ENCODE peak calls at places on chromosome 4, in eight cellular contexts. One of them, this sample, is unnamed.

GRCh38 chr4:7150083-7150635 is 42.2 kb upstream of the SORCS2 start:
- DNase-seq in iris pigment epithelial cell: no peak
- DNase-seq in stimulated activated CD4-positive, alpha-beta T cell treated with anti-CD3 and anti-CD28 coated beads, Interleukin-12 subunit alpha, Interleukin-12 subunit beta, amount 100 ng/mL, for 24 hours: no peak
- DNase-seq in NCI-H69: no peak
- DNase-seq in activated effector memory CD4-positive, alpha-beta T cell treated with Interleukin-2 at 50 U/mL for 16 hours: no peak
- DNase-seq in nephron progenitor cell: no peak
- DNase-seq in activated CD4-positive, alpha-beta T cell treated with anti-CD3 and anti-CD28 coated beads, Interleukin-2, amount 50 U/mL, for 1 hour: no peak
- DNase-seq in effector CD8-positive, alpha-beta T cell: no peak
- DNase-seq in this sample: no peak

GRCh38 chr4:15893967-15894366 is 44.6 kb downstream of the FGFBP1 start:
- DNase-seq in iris pigment epithelial cell: peak; percentile 99
- DNase-seq in stimulated activated CD4-positive, alpha-beta T cell treated with anti-CD3 and anti-CD28 coated beads, Interleukin-12 subunit alpha, Interleukin-12 subunit beta, amount 100 ng/mL, for 24 hours: no peak
- DNase-seq in NCI-H69: no peak
- DNase-seq in activated effector memory CD4-positive, alpha-beta T cell treated with Interleukin-2 at 50 U/mL for 16 hours: no peak
- DNase-seq in nephron progenitor cell: no peak
- DNase-seq in activated CD4-positive, alpha-beta T cell treated with anti-CD3 and anti-CD28 coated beads, Interleukin-2, amount 50 U/mL, for 1 hour: no peak
- DNase-seq in effector CD8-positive, alpha-beta T cell: no peak
- DNase-seq in this sample: peak; percentile 97

GRCh38 chr4:13441506-13441905 is 42.6 kb downstream of the RAB28 start:
- DNase-seq in iris pigment epithelial cell: no peak
- DNase-seq in stimulated activated CD4-positive, alpha-beta T cell treated with anti-CD3 and anti-CD28 coated beads, Interleukin-12 subunit alpha, Interleukin-12 subunit beta, amount 100 ng/mL, for 24 hours: no peak
- DNase-seq in NCI-H69: peak; percentile 83
- DNase-seq in activated effector memory CD4-positive, alpha-beta T cell treated with Interleukin-2 at 50 U/mL for 16 hours: no peak
- DNase-seq in nephron progenitor cell: no peak
- DNase-seq in activated CD4-positive, alpha-beta T cell treated with anti-CD3 and anti-CD28 coated beads, Interleukin-2, amount 50 U/mL, for 1 hour: no peak
- DNase-seq in effector CD8-positive, alpha-beta T cell: no peak
- DNase-seq in this sample: no peak

GRCh38 chr4:8615921-8616787 is 23.6 kb downstream of the CPZ start:
- DNase-seq in iris pigment epithelial cell: no peak
- DNase-seq in stimulated activated CD4-positive, alpha-beta T cell treated with anti-CD3 and anti-CD28 coated beads, Interleukin-12 subunit alpha, Interleukin-12 subunit beta, amount 100 ng/mL, for 24 hours: no peak
- DNase-seq in NCI-H69: no peak
- DNase-seq in activated effector memory CD4-positive, alpha-beta T cell treated with Interleukin-2 at 50 U/mL for 16 hours: no peak
- DNase-seq in nephron progenitor cell: no peak
- DNase-seq in activated CD4-positive, alpha-beta T cell treated with anti-CD3 and anti-CD28 coated beads, Interleukin-2, amount 50 U/mL, for 1 hour: no peak
- DNase-seq in effector CD8-positive, alpha-beta T cell: no peak
- DNase-seq in this sample: no peak

GRCh38 chr4:40515398-40516293 is 114.0 kb downstream of the RBM47 start:
- DNase-seq in iris pigment epithelial cell: no peak
- DNase-seq in stimulated activated CD4-positive, alpha-beta T cell treated with anti-CD3 and anti-CD28 coated beads, Interleukin-12 subunit alpha, Interleukin-12 subunit beta, amount 100 ng/mL, for 24 hours: no peak
- DNase-seq in NCI-H69: no peak
- DNase-seq in activated effector memory CD4-positive, alpha-beta T cell treated with Interleukin-2 at 50 U/mL for 16 hours: no peak
- DNase-seq in nephron progenitor cell: peak; percentile 16
- DNase-seq in activated CD4-positive, alpha-beta T cell treated with anti-CD3 and anti-CD28 coated beads, Interleukin-2, amount 50 U/mL, for 1 hour: no peak
- DNase-seq in effector CD8-positive, alpha-beta T cell: no peak
- DNase-seq in this sample: peak; percentile 87

GRCh38 chr4:168877779-168878491 is 132.1 kb downstream of the CBR4 start:
- DNase-seq in iris pigment epithelial cell: no peak
- DNase-seq in stimulated activated CD4-positive, alpha-beta T cell treated with anti-CD3 and anti-CD28 coated beads, Interleukin-12 subunit alpha, Interleukin-12 subunit beta, amount 100 ng/mL, for 24 hours: no peak
- DNase-seq in NCI-H69: no peak
- DNase-seq in activated effector memory CD4-positive, alpha-beta T cell treated with Interleukin-2 at 50 U/mL for 16 hours: no peak
- DNase-seq in nephron progenitor cell: peak; percentile 77
- DNase-seq in activated CD4-positive, alpha-beta T cell treated with anti-CD3 and anti-CD28 coated beads, Interleukin-2, amount 50 U/mL, for 1 hour: no peak
- DNase-seq in effector CD8-positive, alpha-beta T cell: no peak
- DNase-seq in this sample: no peak

GRCh38 chr4:97759785-97760184 is 383.5 kb downstream of the STPG2 start:
- DNase-seq in iris pigment epithelial cell: no peak
- DNase-seq in stimulated activated CD4-positive, alpha-beta T cell treated with anti-CD3 and anti-CD28 coated beads, Interleukin-12 subunit alpha, Interleukin-12 subunit beta, amount 100 ng/mL, for 24 hours: no peak
- DNase-seq in NCI-H69: no peak
- DNase-seq in activated effector memory CD4-positive, alpha-beta T cell treated with Interleukin-2 at 50 U/mL for 16 hours: no peak
- DNase-seq in nephron progenitor cell: no peak
- DNase-seq in activated CD4-positive, alpha-beta T cell treated with anti-CD3 and anti-CD28 coated beads, Interleukin-2, amount 50 U/mL, for 1 hour: no peak
- DNase-seq in effector CD8-positive, alpha-beta T cell: no peak
- DNase-seq in this sample: no peak

GRCh38 chr4:119197772-119198212 is 14.7 kb upstream of the USP53 start:
- DNase-seq in iris pigment epithelial cell: no peak
- DNase-seq in stimulated activated CD4-positive, alpha-beta T cell treated with anti-CD3 and anti-CD28 coated beads, Interleukin-12 subunit alpha, Interleukin-12 subunit beta, amount 100 ng/mL, for 24 hours: no peak
- DNase-seq in NCI-H69: no peak
- DNase-seq in activated effector memory CD4-positive, alpha-beta T cell treated with Interleukin-2 at 50 U/mL for 16 hours: no peak
- DNase-seq in nephron progenitor cell: no peak
- DNase-seq in activated CD4-positive, alpha-beta T cell treated with anti-CD3 and anti-CD28 coated beads, Interleukin-2, amount 50 U/mL, for 1 hour: no peak
- DNase-seq in effector CD8-positive, alpha-beta T cell: no peak
- DNase-seq in this sample: no peak

GRCh38 chr4:44522761-44523445 is 74.3 kb upstream of the KCTD8 start:
- DNase-seq in iris pigment epithelial cell: no peak
- DNase-seq in stimulated activated CD4-positive, alpha-beta T cell treated with anti-CD3 and anti-CD28 coated beads, Interleukin-12 subunit alpha, Interleukin-12 subunit beta, amount 100 ng/mL, for 24 hours: no peak
- DNase-seq in NCI-H69: no peak
- DNase-seq in activated effector memory CD4-positive, alpha-beta T cell treated with Interleukin-2 at 50 U/mL for 16 hours: no peak
- DNase-seq in nephron progenitor cell: no peak
- DNase-seq in activated CD4-positive, alpha-beta T cell treated with anti-CD3 and anti-CD28 coated beads, Interleukin-2, amount 50 U/mL, for 1 hour: no peak
- DNase-seq in effector CD8-positive, alpha-beta T cell: no peak
- DNase-seq in this sample: peak; percentile 33

GRCh38 chr4:183182873-183183725 is 84.0 kb downstream of the WWC2 start:
- DNase-seq in iris pigment epithelial cell: peak; percentile 97
- DNase-seq in stimulated activated CD4-positive, alpha-beta T cell treated with anti-CD3 and anti-CD28 coated beads, Interleukin-12 subunit alpha, Interleukin-12 subunit beta, amount 100 ng/mL, for 24 hours: no peak
- DNase-seq in NCI-H69: peak; percentile 95
- DNase-seq in activated effector memory CD4-positive, alpha-beta T cell treated with Interleukin-2 at 50 U/mL for 16 hours: peak; percentile 18
- DNase-seq in nephron progenitor cell: peak; percentile 23
- DNase-seq in activated CD4-positive, alpha-beta T cell treated with anti-CD3 and anti-CD28 coated beads, Interleukin-2, amount 50 U/mL, for 1 hour: peak; percentile 8
- DNase-seq in effector CD8-positive, alpha-beta T cell: no peak
- DNase-seq in this sample: peak; percentile 88

GRCh38 chr4:23023121-23023520 is 330.4 kb downstream of the GBA3 start:
- DNase-seq in iris pigment epithelial cell: no peak
- DNase-seq in stimulated activated CD4-positive, alpha-beta T cell treated with anti-CD3 and anti-CD28 coated beads, Interleukin-12 subunit alpha, Interleukin-12 subunit beta, amount 100 ng/mL, for 24 hours: no peak
- DNase-seq in NCI-H69: peak; percentile 37
- DNase-seq in activated effector memory CD4-positive, alpha-beta T cell treated with Interleukin-2 at 50 U/mL for 16 hours: no peak
- DNase-seq in nephron progenitor cell: no peak
- DNase-seq in activated CD4-positive, alpha-beta T cell treated with anti-CD3 and anti-CD28 coated beads, Interleukin-2, amount 50 U/mL, for 1 hour: no peak
- DNase-seq in effector CD8-positive, alpha-beta T cell: no peak
- DNase-seq in this sample: no peak

GRCh38 chr4:19319607-19320006 is 932.1 kb upstream of the SLIT2 start:
- DNase-seq in iris pigment epithelial cell: no peak
- DNase-seq in stimulated activated CD4-positive, alpha-beta T cell treated with anti-CD3 and anti-CD28 coated beads, Interleukin-12 subunit alpha, Interleukin-12 subunit beta, amount 100 ng/mL, for 24 hours: no peak
- DNase-seq in NCI-H69: peak; percentile 91
- DNase-seq in activated effector memory CD4-positive, alpha-beta T cell treated with Interleukin-2 at 50 U/mL for 16 hours: no peak
- DNase-seq in nephron progenitor cell: no peak
- DNase-seq in activated CD4-positive, alpha-beta T cell treated with anti-CD3 and anti-CD28 coated beads, Interleukin-2, amount 50 U/mL, for 1 hour: no peak
- DNase-seq in effector CD8-positive, alpha-beta T cell: no peak
- DNase-seq in this sample: no peak

GRCh38 chr4:133865606-133866327 is 335.8 kb downstream of the PABPC4L start:
- DNase-seq in iris pigment epithelial cell: peak; percentile 99
- DNase-seq in stimulated activated CD4-positive, alpha-beta T cell treated with anti-CD3 and anti-CD28 coated beads, Interleukin-12 subunit alpha, Interleukin-12 subunit beta, amount 100 ng/mL, for 24 hours: no peak
- DNase-seq in NCI-H69: peak; percentile 54
- DNase-seq in activated effector memory CD4-positive, alpha-beta T cell treated with Interleukin-2 at 50 U/mL for 16 hours: no peak
- DNase-seq in nephron progenitor cell: no peak
- DNase-seq in activated CD4-positive, alpha-beta T cell treated with anti-CD3 and anti-CD28 coated beads, Interleukin-2, amount 50 U/mL, for 1 hour: no peak
- DNase-seq in effector CD8-positive, alpha-beta T cell: no peak
- DNase-seq in this sample: peak; percentile 96

GRCh38 chr4:8340721-8341680 is 71.4 kb downstream of the HTRA3 start:
- DNase-seq in iris pigment epithelial cell: no peak
- DNase-seq in stimulated activated CD4-positive, alpha-beta T cell treated with anti-CD3 and anti-CD28 coated beads, Interleukin-12 subunit alpha, Interleukin-12 subunit beta, amount 100 ng/mL, for 24 hours: no peak
- DNase-seq in NCI-H69: no peak
- DNase-seq in activated effector memory CD4-positive, alpha-beta T cell treated with Interleukin-2 at 50 U/mL for 16 hours: no peak
- DNase-seq in nephron progenitor cell: no peak
- DNase-seq in activated CD4-positive, alpha-beta T cell treated with anti-CD3 and anti-CD28 coated beads, Interleukin-2, amount 50 U/mL, for 1 hour: no peak
- DNase-seq in effector CD8-positive, alpha-beta T cell: no peak
- DNase-seq in this sample: no peak

GRCh38 chr4:27861381-27861787 is 1000.7 kb downstream of the STIM2 start:
- DNase-seq in iris pigment epithelial cell: peak; percentile 63
- DNase-seq in stimulated activated CD4-positive, alpha-beta T cell treated with anti-CD3 and anti-CD28 coated beads, Interleukin-12 subunit alpha, Interleukin-12 subunit beta, amount 100 ng/mL, for 24 hours: no peak
- DNase-seq in NCI-H69: peak; percentile 64
- DNase-seq in activated effector memory CD4-positive, alpha-beta T cell treated with Interleukin-2 at 50 U/mL for 16 hours: no peak
- DNase-seq in nephron progenitor cell: peak; percentile 31
- DNase-seq in activated CD4-positive, alpha-beta T cell treated with anti-CD3 and anti-CD28 coated beads, Interleukin-2, amount 50 U/mL, for 1 hour: no peak
- DNase-seq in effector CD8-positive, alpha-beta T cell: no peak
- DNase-seq in this sample: peak; percentile 53

GRCh38 chr4:121464854-121465253 is 84.0 kb upstream of the QRFPR start:
- DNase-seq in iris pigment epithelial cell: no peak
- DNase-seq in stimulated activated CD4-positive, alpha-beta T cell treated with anti-CD3 and anti-CD28 coated beads, Interleukin-12 subunit alpha, Interleukin-12 subunit beta, amount 100 ng/mL, for 24 hours: no peak
- DNase-seq in NCI-H69: no peak
- DNase-seq in activated effector memory CD4-positive, alpha-beta T cell treated with Interleukin-2 at 50 U/mL for 16 hours: no peak
- DNase-seq in nephron progenitor cell: no peak
- DNase-seq in activated CD4-positive, alpha-beta T cell treated with anti-CD3 and anti-CD28 coated beads, Interleukin-2, amount 50 U/mL, for 1 hour: no peak
- DNase-seq in effector CD8-positive, alpha-beta T cell: no peak
- DNase-seq in this sample: no peak

This sample was measured in NCI-H226.